ENCODE peak calls at places on chromosome 18, in five cellular contexts. U is mammary epithelial cell, W is endodermal cell, N is pancreas, S is IMR-90. Q is an unnamed sample.
A peak's percentile ranks its signal among the peaks of the same experiment; 100 is the strongest.

GRCh38 chr18:45275367-45276113 is 339.7 kb upstream of the SLC14A2 start:
- DNase-seq in N (no peak), U (peak; percentile 21), W (no peak), S (peak; percentile 45), Q (no peak)

GRCh38 chr18:43757273-43757672 is 480.0 kb upstream of the SYT4 start:
- DNase-seq in W (no peak), N (no peak), U (no peak), S (no peak), Q (no peak)

GRCh38 chr18:62526098-62527025 is 3.5 kb downstream of the ZCCHC2 start:
- DNase-seq in S (peak; percentile 80), W (peak; percentile 89), U (peak; percentile 53), N (peak; percentile 91), Q (peak; percentile 57)

GRCh38 chr18:58028109-58028784 is 15.8 kb upstream of the NEDD4L start:
- DNase-seq in S (no peak), N (no peak), U (no peak), W (no peak), Q (no peak)

GRCh38 chr18:63708650-63709049 is 5.9 kb downstream of the SERPINB11 start:
- DNase-seq in U (peak; percentile 39), N (no peak), W (no peak), S (peak; percentile 96), Q (no peak)

GRCh38 chr18:36629836-36630235 is 199.0 kb downstream of the TPGS2 start:
- DNase-seq in S (no peak), U (no peak), N (no peak), W (no peak), Q (no peak)

GRCh38 chr18:80175451-80176235 is 66.6 kb downstream of the ADNP2 start:
- DNase-seq in W (no peak), U (no peak), S (no peak), N (no peak), Q (peak; percentile 60)

GRCh38 chr18:55013685-55014084 is 54.4 kb upstream of the CCDC68 start:
- DNase-seq in S (no peak), N (no peak), U (no peak), W (no peak), Q (no peak)

GRCh38 chr18:24456549-24456948 is 3.9 kb upstream of the HRH4 start:
- DNase-seq in N (no peak), W (no peak), U (no peak), S (no peak), Q (no peak)

GRCh38 chr18:63460414-63460813 is 16.3 kb upstream of the SERPINB5 start:
- DNase-seq in N (no peak), U (no peak), S (no peak), W (no peak), Q (no peak)

GRCh38 chr18:74420491-74420890 is 36.6 kb downstream of the DIPK1C start:
- DNase-seq in S (no peak), W (no peak), N (no peak), U (no peak), Q (no peak)

DNA sequence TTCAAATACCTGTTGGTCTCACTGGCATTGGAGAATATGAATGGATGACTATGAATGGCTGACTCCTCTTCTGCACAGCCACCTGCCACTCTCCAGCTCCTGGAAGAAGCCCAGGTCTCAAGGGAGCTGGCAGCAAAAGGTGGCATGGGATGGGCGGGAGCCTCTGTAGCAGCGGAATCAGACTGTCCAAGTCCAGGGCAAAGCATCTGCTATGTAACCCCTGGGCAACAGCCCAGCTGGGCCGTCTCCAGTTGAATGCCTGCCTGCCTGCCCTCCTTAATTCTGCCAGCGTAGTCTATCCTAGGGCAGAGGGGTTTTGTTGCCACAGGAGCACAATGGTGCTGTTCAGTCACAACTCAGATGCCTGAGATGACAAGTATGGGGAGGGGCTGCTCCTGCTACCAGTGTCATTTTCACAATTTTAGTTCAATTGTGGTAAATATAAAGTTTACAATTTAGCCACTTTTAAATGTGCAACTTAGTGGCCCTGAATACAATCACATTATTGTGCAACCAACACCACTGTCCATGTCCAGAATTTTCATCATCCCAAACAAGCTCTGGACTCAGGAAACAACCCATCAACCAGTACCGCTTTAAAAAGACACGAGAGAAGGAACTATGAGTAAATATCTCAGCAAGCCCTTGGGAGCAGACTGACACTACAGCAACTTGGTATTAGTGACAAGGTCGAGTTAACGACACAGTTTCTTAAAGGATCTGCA is 115.2 kb downstream of the MYO5B start:
- DNase-seq in W (peak; percentile 11), U (no peak), S (no peak), N (peak; percentile 81), Q (no peak)
- H3K36me3 ChIP-seq in W (no peaks in the 10 kb centered on the region), U (no peaks in the 10 kb centered on the region), S (no peaks in the 10 kb centered on the region), N (no peaks in the 10 kb centered on the region), Q (no peaks in the 10 kb centered on the region)

DNA sequence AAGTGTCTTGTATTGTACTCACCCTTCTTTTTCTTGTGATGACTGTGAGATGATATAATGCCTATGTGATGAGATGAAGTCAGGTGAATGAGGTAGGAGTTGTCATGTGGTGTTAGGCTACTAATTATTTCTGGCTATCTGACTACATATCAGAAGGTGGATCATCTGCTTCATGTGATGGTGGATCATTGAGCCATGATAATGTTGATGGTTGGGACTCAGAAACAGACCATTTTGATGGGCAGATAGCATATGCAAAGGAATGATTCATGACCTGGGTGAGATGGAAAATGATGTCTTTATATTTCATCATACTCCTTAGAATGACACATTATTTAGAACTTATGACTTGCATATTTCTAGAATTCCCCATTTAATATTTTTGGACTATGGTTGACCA is 19.5 kb downstream of the ANKRD30B start:
- DNase-seq in W (no peak), N (no peak), S (no peak), U (no peak), Q (no peak)
- H3K9me3 ChIP-seq in W (peaks cover 47% of the 10 kb centered on the region), N (no peaks in the 10 kb centered on the region), S (peaks cover 6% of the 10 kb centered on the region), U (peaks cover 3% of the 10 kb centered on the region), Q (no peaks in the 10 kb centered on the region)

GRCh38 chr18:78971511-78972245 is 7.9 kb upstream of the SALL3 start:
- DNase-seq in W (no peak), N (no peak), S (no peak), U (no peak), Q (no peak)
- H3K27me3 ChIP-seq in W (peaks cover 66% of the 10 kb centered on the region), N (peaks cover 38% of the 10 kb centered on the region), S (peaks cover 33% of the 10 kb centered on the region), U (peaks cover 29% of the 10 kb centered on the region), Q (peaks cover 23% of the 10 kb centered on the region)

DNA sequence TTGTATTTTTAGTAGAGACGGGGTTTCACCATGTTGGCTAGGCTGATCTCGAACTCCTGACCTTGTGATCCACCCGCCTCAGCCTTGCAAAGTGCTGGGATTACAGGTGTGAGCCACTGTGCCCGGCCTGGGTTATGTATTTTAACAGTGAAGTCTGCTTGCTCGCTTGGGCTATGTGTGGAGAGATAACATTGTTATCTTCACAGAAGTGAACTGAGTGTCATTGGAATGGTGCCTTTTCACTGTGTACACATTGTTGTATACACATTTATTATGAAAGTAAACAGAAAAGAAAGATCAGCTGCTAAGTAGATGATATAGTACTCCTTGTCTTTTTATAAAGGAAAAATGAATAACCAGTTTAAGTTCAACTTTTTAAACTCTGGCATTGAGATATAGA is 30.4 kb downstream of the RNF138 start:
- DNase-seq in N (no peak), U (no peak), S (no peak), W (no peak), Q (no peak)
- H3K36me3 ChIP-seq in N (peaks cover 10% of the 10 kb centered on the region), U (peaks cover 23% of the 10 kb centered on the region), S (peaks cover 2% of the 10 kb centered on the region), W (peaks cover 78% of the 10 kb centered on the region), Q (peaks cover 20% of the 10 kb centered on the region)

GRCh38 chr18:56068701-56069100 is 480.7 kb upstream of the TCF4 start:
- DNase-seq in U (no peak), W (no peak), S (no peak), N (no peak), Q (no peak)
- H3K9me3 ChIP-seq in U (no peaks in the 10 kb centered on the region), W (peaks cover 6% of the 10 kb centered on the region), S (no peaks in the 10 kb centered on the region), N (no peaks in the 10 kb centered on the region), Q (no peaks in the 10 kb centered on the region)

DNA sequence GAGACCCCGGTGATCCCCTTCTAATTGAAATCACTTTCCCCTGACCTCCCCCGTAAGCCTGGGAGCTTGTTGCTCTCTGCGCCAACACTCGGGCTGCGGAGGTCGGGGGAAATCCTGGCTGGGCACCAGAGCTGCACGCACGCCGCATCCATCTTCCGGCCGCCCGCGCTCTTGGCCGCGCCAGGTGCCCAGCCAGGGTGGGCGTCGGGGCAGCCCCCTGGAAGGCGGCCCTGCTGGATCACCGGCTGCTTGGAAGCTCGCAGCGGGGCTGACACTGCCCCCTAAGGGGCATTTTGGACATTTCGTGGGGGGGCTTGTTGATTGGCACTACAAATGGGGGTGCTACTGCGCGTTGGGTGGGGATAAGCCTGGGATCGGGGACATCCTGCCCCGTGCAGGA is 280.3 kb upstream of the SKOR2 start:
- DNase-seq in W (peak; percentile 62), U (no peak), N (no peak), S (no peak), Q (no peak)
- H3K27me3 ChIP-seq in W (no peaks in the 10 kb centered on the region), U (peaks cover 13% of the 10 kb centered on the region), N (peaks cover 11% of the 10 kb centered on the region), S (no peaks in the 10 kb centered on the region), Q (no peaks in the 10 kb centered on the region)

GRCh38 chr18:53526092-53526491 is 698.4 kb downstream of the MBD2 start:
- DNase-seq in W (no peak), S (no peak), U (no peak), N (no peak), Q (no peak)

GRCh38 chr18:53527365-53527764 is 697.1 kb downstream of the MBD2 start:
- DNase-seq in S (no peak), W (no peak), N (no peak), U (no peak), Q (no peak)
- H3K36me3 ChIP-seq in S (no peaks in the 10 kb centered on the region), W (no peaks in the 10 kb centered on the region), N (no peaks in the 10 kb centered on the region), U (no peaks in the 10 kb centered on the region), Q (no peaks in the 10 kb centered on the region)

GRCh38 chr18:50665015-50665414 is 105.1 kb downstream of the MAPK4 start:
- DNase-seq in S (no peak), W (peak; percentile 42), U (no peak), N (no peak), Q (no peak)
- H3K9me3 ChIP-seq in S (peaks cover 5% of the 10 kb centered on the region), W (peaks cover 13% of the 10 kb centered on the region), U (no peaks in the 10 kb centered on the region), N (no peaks in the 10 kb centered on the region), Q (no peaks in the 10 kb centered on the region)

DNA sequence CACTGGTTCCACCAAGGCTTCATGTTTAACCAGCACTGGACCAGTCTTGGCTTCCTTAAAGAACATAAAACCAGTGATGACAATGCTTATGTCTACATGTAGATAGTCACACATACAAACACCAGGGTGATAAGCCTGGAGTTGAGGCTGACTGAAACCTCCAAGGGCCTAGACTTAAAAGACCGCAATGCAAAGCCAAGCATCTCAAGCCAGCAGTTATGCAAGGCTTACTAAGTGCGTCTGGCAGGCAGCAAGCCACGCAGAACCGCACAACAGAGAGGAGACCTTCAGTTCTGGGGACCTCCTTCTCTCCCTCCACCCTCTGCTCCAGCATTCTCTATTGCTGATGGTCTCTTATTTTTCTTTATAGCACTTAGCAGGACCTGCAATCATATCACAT is 63.2 kb upstream of the ACAA2 start:
- DNase-seq in S (no peak), N (no peak), W (no peak), U (no peak), Q (no peak)
- H3K27me3 ChIP-seq in S (peaks cover 15% of the 10 kb centered on the region), N (no peaks in the 10 kb centered on the region), W (no peaks in the 10 kb centered on the region), U (no peaks in the 10 kb centered on the region), Q (peaks cover 5% of the 10 kb centered on the region)

GRCh38 chr18:21857871-21858270 is 117.3 kb downstream of the MIB1 start:
- DNase-seq in W (no peak), S (no peak), N (no peak), U (no peak), Q (no peak)
- H3K36me3 ChIP-seq in W (peaks cover 80% of the 10 kb centered on the region), S (peaks cover 16% of the 10 kb centered on the region), N (peaks cover 15% of the 10 kb centered on the region), U (peaks cover 25% of the 10 kb centered on the region), Q (no peaks in the 10 kb centered on the region)

Q was measured in CD8-positive, alpha-beta memory T cell.